ENCODE peak calls at places on chromosome 3, in eight cellular contexts. Q, G, V, A, H, K, D and O are unnamed samples.

GRCh38 chr3:11095932-11096265 is 58.4 kb upstream of the HRH1 start:
- DNase-seq in Q (no peak), A (no peak), D (no peak), H (no peak), G (no peak), K (no peak), V (no peak), O (no peak)

GRCh38 chr3:104273046-104273649 is 1093.6 kb upstream of the ALCAM start:
- DNase-seq in V (no peak), D (peak), A (peak), G (no peak), H (no peak), K (peak), Q (no peak), O (no peak)

GRCh38 chr3:64329037-64329436 is 103.8 kb upstream of the PRICKLE2 start:
- DNase-seq in K (no peak), G (no peak), V (no peak), D (no peak), H (no peak), A (peak), Q (no peak), O (no peak)

GRCh38 chr3:160003520-160004128 is 15.0 kb downstream of the IL12A start:
- DNase-seq in H (peak), A (peak), D (peak), K (peak), G (peak), V (no peak), Q (no peak), O (no peak)

GRCh38 chr3:139561959-139562676 is 22.6 kb upstream of the RBP1 start:
- DNase-seq in G (no peak), Q (no peak), A (peak), K (peak), V (no peak), H (no peak), D (peak), O (no peak)

GRCh38 chr3:190323241-190323617 is 983 bp upstream of the CLDN1 start:
- DNase-seq in K (no peak), A (no peak), G (no peak), D (no peak), V (no peak), Q (no peak), H (no peak), O (no peak)

GRCh38 chr3:170740726-170741591 is 129.0 kb downstream of the RPL22L1 start:
- DNase-seq in D (no peak), G (no peak), A (peak), K (peak), V (no peak), Q (no peak), H (peak), O (no peak)

GRCh38 chr3:9352917-9353823 is 9.7 kb upstream of the THUMPD3 start:
- DNase-seq in A (peak), G (peak), V (no peak), D (peak), Q (peak), K (peak), H (peak), O (peak)

GRCh38 chr3:123724306-123724705 is 139.5 kb upstream of the HACD2 start:
- DNase-seq in G (no peak), Q (no peak), D (no peak), A (peak), H (no peak), V (no peak), K (no peak), O (no peak)

GRCh38 chr3:4856986-4857385 is 122.3 kb upstream of the BHLHE40 start:
- DNase-seq in K (no peak), G (no peak), H (no peak), D (no peak), V (no peak), A (no peak), Q (no peak), O (no peak)

GRCh38 chr3:122944671-122945151 is 82.9 kb downstream of the SEMA5B start:
- DNase-seq in G (no peak), A (peak), D (no peak), Q (no peak), K (no peak), H (no peak), V (no peak), O (no peak)

GRCh38 chr3:42115223-42115622 is 24.1 kb downstream of the TRAK1 start:
- DNase-seq in H (no peak), Q (no peak), A (no peak), K (no peak), G (no peak), V (no peak), D (no peak), O (no peak)

GRCh38 chr3:12935861-12936830 is 94.8 kb upstream of the RPL32 start:
- DNase-seq in Q (no peak), K (no peak), D (no peak), A (no peak), H (no peak), G (no peak), V (no peak), O (no peak)

GRCh38 chr3:197750863-197751737 is 1.4 kb downstream of the FYTTD1 start:
- DNase-seq in A (peak), Q (no peak), D (peak), K (no peak), V (no peak), H (no peak), G (peak), O (no peak)

GRCh38 chr3:184540777-184541681 is 20.6 kb upstream of the EPHB3 start:
- DNase-seq in A (peak), K (peak), H (peak), Q (peak), G (peak), V (no peak), D (peak), O (peak)

GRCh38 chr3:71195492-71195891 is 388.0 kb downstream of the FOXP1 start:
- DNase-seq in G (no peak), V (no peak), D (peak), A (no peak), Q (no peak), H (no peak), K (no peak), O (no peak)

GRCh38 chr3:154229217-154229590 is 95.1 kb downstream of the DHX36 start:
- DNase-seq in D (no peak), K (no peak), V (no peak), A (peak), Q (no peak), H (no peak), G (no peak), O (no peak)

GRCh38 chr3:101513419-101513986 is 491 bp upstream of the SENP7 start:
- DNase-seq in Q (no peak), A (no peak), V (no peak), K (no peak), G (no peak), H (no peak), D (no peak), O (no peak)

GRCh38 chr3:44584646-44585501 is at the start of gene ZNF660:
- DNase-seq in K (peak), A (peak), D (peak), Q (no peak), H (no peak), V (no peak), G (no peak), O (no peak)

GRCh38 chr3:63970596-63971468 is 52.5 kb downstream of the PSMD6 start:
- DNase-seq in Q (no peak), K (no peak), D (no peak), H (no peak), G (no peak), A (no peak), V (no peak), O (no peak)

GRCh38 chr3:160413613-160414248 is 14.3 kb downstream of the SMC4 start:
- DNase-seq in V (no peak), A (peak), D (peak), Q (peak), H (peak), G (peak), K (peak), O (peak)